ENCODE peak calls at places on chromosomes 12 and 14, in five cellular contexts. U is GM12878, F is K562, W is endothelial cell of umbilical vein, B is HepG2. E is an unnamed sample.

GRCh38 chr14:89926709-89927108 is 27.8 kb downstream of the EFCAB11 start:
- DNase-seq in U (no peak), F (no peak), W (peak), B (peak), E (no peak)

GRCh38 chr12:85733984-85734383 is 102.2 kb downstream of the RASSF9 start:
- DNase-seq in U (no peak), F (no peak), W (peak), B (no peak), E (no peak)

GRCh38 chr12:22395666-22396065 is 61.2 kb upstream of the ST8SIA1 start:
- DNase-seq in U (no peak), F (no peak), W (no peak), B (no peak), E (no peak)

GRCh38 chr14:72169521-72169920 is 237.3 kb downstream of the RGS6 start:
- DNase-seq in U (no peak), F (peak), W (no peak), B (no peak), E (peak)

GRCh38 chr12:53543539-53543938 is 36.3 kb upstream of the NPFF start:
- DNase-seq in U (peak), F (peak), W (peak), B (peak), E (peak)

GRCh38 chr12:47312794-47313426 is 233.2 kb upstream of the AMIGO2 start:
- DNase-seq in U (no peak), F (no peak), W (no peak), B (no peak), E (peak)

GRCh38 chr12:104454997-104455396 is 1.8 kb upstream of the CHST11 start:
- DNase-seq in U (no peak), F (no peak), W (peak), B (no peak), E (peak)

GRCh38 chr12:47772738-47773061 is 338 bp upstream of the SLC48A1 start:
- DNase-seq in U (no peak), F (no peak), W (no peak), B (no peak), E (no peak)

GRCh38 chr14:45716506-45716905 is 463.5 kb upstream of the MIS18BP1 start:
- DNase-seq in U (no peak), F (no peak), W (no peak), B (peak), E (peak)

GRCh38 chr12:613996-614726 is 49.1 kb downstream of the NINJ2 start:
- DNase-seq in U (no peak), F (no peak), W (peak), B (peak), E (peak)

GRCh38 chr14:90844321-90844720 is 28.1 kb upstream of the TTC7B start:
- DNase-seq in U (no peak), F (no peak), W (no peak), B (no peak), E (no peak)

GRCh38 chr12:125081427-125081826 is 16.2 kb downstream of the AACS start:
- DNase-seq in U (no peak), F (no peak), W (no peak), B (no peak), E (no peak)

GRCh38 chr14:45810152-45810872 is 557.3 kb upstream of the MIS18BP1 start:
- DNase-seq in U (peak), F (no peak), W (no peak), B (no peak), E (no peak)

GRCh38 chr14:84068288-84068687 is 1461.7 kb upstream of the FLRT2 start:
- DNase-seq in U (no peak), F (no peak), W (no peak), B (no peak), E (no peak)

GRCh38 chr14:97975960-97976359 is 1178.8 kb downstream of the VRK1 start:
- DNase-seq in U (no peak), F (no peak), W (no peak), B (no peak), E (no peak)

GRCh38 chr14:95527392-95528002 is 7.4 kb upstream of the GLRX5 start:
- DNase-seq in U (no peak), F (no peak), W (no peak), B (peak), E (peak)

GRCh38 chr14:102917469-102918211 is 4.8 kb upstream of the AMN start:
- DNase-seq in U (no peak), F (peak), W (peak), B (peak), E (peak)

GRCh38 chr12:131091976-131092691 is 138.4 kb downstream of the ADGRD1 start:
- DNase-seq in U (peak), F (no peak), W (no peak), B (no peak), E (no peak)

GRCh38 chr12:131088701-131089525 is 135.2 kb downstream of the ADGRD1 start:
- DNase-seq in U (no peak), F (no peak), W (no peak), B (no peak), E (no peak)

GRCh38 chr12:131090254-131091210 is 136.8 kb downstream of the ADGRD1 start:
- DNase-seq in U (no peak), F (no peak), W (no peak), B (no peak), E (peak)

GRCh38 chr12:131089526-131090253 is 136.0 kb downstream of the ADGRD1 start:
- DNase-seq in U (no peak), F (no peak), W (no peak), B (no peak), E (no peak)

DNA sequence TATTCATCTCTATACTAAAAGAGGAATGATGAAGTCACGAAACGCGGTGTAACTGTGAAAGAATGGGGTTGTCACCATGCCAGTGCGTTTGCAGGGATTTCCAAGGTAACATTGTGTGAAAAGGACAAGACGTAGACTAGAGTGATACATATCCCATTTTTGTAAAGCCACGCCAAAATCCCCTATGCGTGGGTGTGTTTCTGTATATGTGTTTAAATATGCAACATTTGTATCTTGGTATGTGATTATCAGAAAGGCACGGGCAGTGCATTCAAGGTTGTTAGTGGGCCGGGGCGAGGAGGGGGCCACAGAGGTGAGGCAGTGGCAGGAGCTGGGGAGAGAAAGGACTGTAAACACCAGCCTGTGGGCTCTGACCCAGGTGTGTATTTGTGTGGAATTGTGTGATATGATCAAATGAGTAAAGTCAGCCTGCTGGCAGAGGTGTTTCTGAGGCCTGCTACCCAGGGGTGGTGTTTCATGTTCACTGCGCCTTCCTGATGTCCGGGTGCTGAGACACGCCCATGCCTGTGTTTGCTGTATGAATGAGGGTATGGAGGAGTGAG is 137.8 kb downstream of the ADGRD1 start:
- DNase-seq in U (peak), F (no peak), W (no peak), B (no peak), E (no peak)
- H3K4me2 ChIP-seq in U (peak), F (no peak), W (no peak), B (no peak), E (no peak)

DNA sequence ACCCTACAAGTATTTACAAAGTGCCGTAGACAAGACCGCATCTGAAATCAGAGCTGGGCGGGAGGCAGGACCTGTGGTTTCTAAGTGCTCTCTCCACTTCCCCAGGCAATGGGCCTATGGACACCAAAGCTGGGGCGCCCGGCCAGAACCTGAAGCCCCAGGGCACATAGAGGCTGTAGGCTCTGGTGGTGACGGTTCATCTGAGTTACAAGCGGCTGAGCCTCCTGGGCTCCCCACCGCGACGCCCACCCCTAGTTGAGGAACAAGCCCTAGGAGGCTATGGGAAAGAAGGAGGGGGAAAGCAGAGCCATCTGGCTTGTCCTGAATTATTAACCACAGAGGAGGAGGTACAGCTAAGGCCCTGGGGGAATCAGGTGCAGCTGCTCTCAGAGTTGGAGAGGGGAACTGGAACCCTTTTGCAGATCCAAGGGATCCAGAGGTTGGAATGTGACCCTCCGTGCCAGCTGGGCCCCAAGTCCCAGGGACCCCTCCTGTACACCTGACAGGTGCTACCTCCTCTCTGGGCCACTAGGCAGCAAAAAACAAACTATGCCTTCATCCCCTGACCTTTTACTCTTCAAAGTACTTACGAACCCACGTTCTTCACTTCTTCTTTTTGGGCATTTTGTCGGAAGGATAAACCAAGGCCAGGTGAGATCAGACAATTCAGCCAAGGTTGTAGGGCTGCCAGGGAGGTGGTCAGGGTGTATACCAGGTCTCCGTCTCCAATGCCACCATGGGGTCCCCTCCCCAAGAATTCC is 77.2 kb downstream of the ARL6IP4 start:
- DNase-seq in U (no peak), F (no peak), W (no peak), B (no peak), E (no peak)
- TF ChIP-seq MYC in U (no peak), F (no peak), W (no peak), B (no peak), E (no peak)

GRCh38 chr12:65896743-65897142 is 72.5 kb downstream of the HMGA2 start:
- DNase-seq in U (no peak), F (no peak), W (no peak), B (no peak), E (no peak)

GRCh38 chr12:65899289-65899688 is 75.0 kb downstream of the HMGA2 start:
- DNase-seq in U (no peak), F (no peak), W (no peak), B (no peak), E (no peak)

GRCh38 chr12:65902504-65902903 is 78.2 kb downstream of the HMGA2 start:
- DNase-seq in U (no peak), F (no peak), W (no peak), B (no peak), E (no peak)

GRCh38 chr12:65903680-65904403 is 79.6 kb downstream of the HMGA2 start:
- DNase-seq in U (no peak), F (no peak), W (no peak), B (no peak), E (no peak)

DNA sequence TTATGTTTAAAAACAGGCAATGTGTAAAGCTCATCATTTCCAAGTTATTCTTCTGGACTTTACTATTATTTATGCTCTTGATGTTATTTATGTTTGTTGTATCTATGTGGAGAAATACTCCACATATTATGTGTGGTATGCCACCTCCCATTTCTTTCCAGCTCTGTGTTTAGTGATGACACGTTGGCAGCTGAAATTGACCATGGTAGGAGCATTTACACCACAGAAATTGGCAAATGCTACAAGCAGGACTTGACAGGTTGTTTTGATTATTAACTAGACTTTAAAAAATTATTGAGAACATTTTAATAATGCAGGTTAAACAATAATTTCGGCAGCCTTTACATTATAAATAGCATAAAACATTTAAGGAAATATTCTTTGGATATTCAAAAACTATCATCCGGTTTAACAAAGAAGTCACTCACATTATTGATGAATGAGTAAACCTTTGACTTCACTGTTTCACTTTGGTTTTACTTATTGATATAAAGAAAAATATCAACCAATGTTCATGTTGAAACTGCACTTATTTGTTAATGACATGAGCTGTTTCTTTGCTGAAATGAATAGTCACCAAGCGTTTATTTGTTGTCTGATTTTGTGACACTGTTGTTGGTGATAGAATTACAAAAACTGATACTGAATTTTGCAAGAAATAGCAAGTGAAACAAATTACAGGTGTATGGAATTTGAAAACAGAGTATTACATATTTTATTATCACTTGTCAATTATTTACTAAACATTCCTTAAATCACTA is 76.8 kb downstream of the HMGA2 start:
- DNase-seq in U (no peak), F (no peak), W (no peak), B (no peak), E (no peak)
- H3K4me2 ChIP-seq in U (no peak), F (no peak), W (no peak), B (no peak), E (no peak)

DNA sequence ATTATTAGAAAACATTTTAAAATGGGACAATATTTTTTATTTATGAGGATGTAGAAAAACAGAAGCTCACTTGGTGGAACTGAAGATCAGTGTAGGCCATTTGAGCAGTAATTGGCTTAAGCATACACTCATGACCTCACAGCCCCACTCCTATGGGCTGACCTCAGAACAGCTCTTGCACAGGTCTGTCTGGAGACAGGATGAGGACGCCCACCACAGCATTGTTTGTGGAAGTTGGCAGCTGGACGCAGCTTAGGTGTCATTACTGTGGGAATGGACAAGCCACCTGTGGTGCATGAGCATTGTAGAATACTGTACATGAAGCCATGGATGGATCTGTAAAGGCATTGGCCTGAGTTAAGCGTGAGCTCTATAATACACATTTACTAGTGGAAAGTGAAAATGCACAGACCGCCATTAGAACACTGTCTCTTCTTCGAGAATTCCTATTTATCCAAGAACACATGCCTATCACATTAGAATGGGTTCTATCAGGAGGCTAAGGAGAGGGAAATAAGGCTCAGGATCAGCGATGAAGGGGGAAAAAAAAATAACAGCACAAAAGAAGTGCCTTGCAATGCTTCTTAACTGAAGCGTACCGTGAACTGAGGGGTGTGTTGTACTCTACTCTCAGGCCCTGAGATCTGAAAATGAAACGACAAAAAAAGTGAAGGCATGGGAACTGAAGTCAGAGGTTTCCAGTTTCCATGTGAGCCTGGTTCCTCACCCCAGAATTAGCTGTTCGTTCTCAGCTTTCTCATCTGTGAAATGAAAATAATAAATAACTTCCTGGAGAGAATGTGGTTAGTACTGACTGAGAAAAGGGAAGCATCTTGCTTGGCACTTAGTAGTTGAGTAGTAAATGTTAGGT is 33.6 kb downstream of the KCNA1 start:
- DNase-seq in U (peak), F (no peak), W (no peak), B (no peak), E (no peak)
- TF ChIP-seq MYC in U (no peak), F (no peak), W (no peak), B (no peak), E (no peak)

GRCh38 chr12:131093971-131094830 is 140.5 kb downstream of the ADGRD1 start:
- DNase-seq in U (no peak), F (no peak), W (no peak), B (no peak), E (no peak)

GRCh38 chr12:131096681-131097181 is 143.0 kb downstream of the ADGRD1 start:
- DNase-seq in U (no peak), F (no peak), W (no peak), B (no peak), E (no peak)

GRCh38 chr12:131094831-131095805 is 141.4 kb downstream of the ADGRD1 start:
- DNase-seq in U (no peak), F (no peak), W (no peak), B (no peak), E (no peak)

GRCh38 chr12:131095826-131096680 is 142.3 kb downstream of the ADGRD1 start:
- DNase-seq in U (no peak), F (no peak), W (no peak), B (no peak), E (no peak)

GRCh38 chr12:131092911-131093901 is 139.5 kb downstream of the ADGRD1 start:
- DNase-seq in U (peak), F (no peak), W (no peak), B (no peak), E (no peak)
- H3K4me2 ChIP-seq in U (peak), F (no peak), W (no peak), B (no peak), E (no peak)

DNA sequence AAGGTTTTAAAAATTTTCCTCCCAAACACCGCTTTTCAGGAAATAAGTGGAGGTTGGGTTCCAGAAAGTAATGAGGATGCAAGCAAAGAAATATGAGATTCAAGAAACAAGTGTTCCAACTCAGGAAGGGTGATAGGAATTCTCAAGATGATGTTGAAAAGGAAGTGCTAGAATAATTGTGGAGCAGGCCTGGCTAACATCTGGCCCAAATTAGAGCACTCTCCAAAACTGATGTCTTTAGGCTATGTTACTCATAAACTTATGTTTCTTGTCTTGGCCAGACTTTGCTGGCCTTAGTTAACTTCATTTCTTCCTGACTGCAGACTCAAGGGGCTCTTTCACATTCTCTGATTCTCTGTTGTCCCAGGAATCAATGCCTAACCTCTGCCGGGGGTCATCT is 116.3 kb downstream of the TMTC3 start:
- DNase-seq in U (no peak), F (no peak), W (no peak), B (no peak), E (no peak)
- TF ChIP-seq MYC in U (no peak), F (no peak), W (no peak), B (no peak), E (no peak)

E was measured in A549.